ENCODE peak calls at places on chromosome 17, in eight cellular contexts. C is trophoblast cell, S is left ventricle myocardium inferior, N is left lung, O is neural progenitor cell, J is pancreas, D is cardiac muscle cell, Y is lung. Z is an unnamed sample.

GRCh38 chr17:81871387-81872120 is 417 bp upstream of the ARHGDIA start:
- DNase-seq in S (peak; percentile 95), J (peak; percentile 99), D (peak; percentile 92), N (peak; percentile 98), C (peak; percentile 92), Y (peak; percentile 95), O (peak; percentile 74), Z (peak; percentile 97)

GRCh38 chr17:3904486-3904885 is 11.6 kb upstream of the CAMKK1 start:
- DNase-seq in S (no peak), Y (no peak), D (no peak), C (no peak), N (no peak), O (no peak), J (no peak), Z (peak; percentile 67)

GRCh38 chr17:80899402-80900268 is 92.0 kb upstream of the CHMP6 start:
- DNase-seq in Y (peak; percentile 76), C (peak; percentile 44), J (peak; percentile 56), N (peak; percentile 59), D (peak; percentile 19), S (no peak), O (peak; percentile 51), Z (peak; percentile 96)

GRCh38 chr17:19317359-19318095 is 45.0 kb downstream of the B9D1 start:
- DNase-seq in S (peak; percentile 85), D (peak; percentile 72), Y (no peak), C (peak; percentile 73), J (peak; percentile 58), O (peak; percentile 87), N (peak; percentile 76), Z (peak; percentile 99)

GRCh38 chr17:68248199-68248825 is 469 bp downstream of the AMZ2 start:
- DNase-seq in Y (no peak), C (peak; percentile 56), O (no peak), N (no peak), D (peak; percentile 73), S (no peak), J (no peak), Z (no peak)

GRCh38 chr17:37791434-37791833 is 46.6 kb upstream of the HNF1B start:
- DNase-seq in S (no peak), N (no peak), C (peak; percentile 37), J (no peak), Y (no peak), D (peak; percentile 23), O (peak; percentile 37), Z (peak; percentile 70)

GRCh38 chr17:73815474-73815873 is 171.2 kb upstream of the SDK2 start:
- DNase-seq in S (no peak), N (no peak), C (no peak), J (no peak), D (no peak), O (peak; percentile 6), Y (no peak), Z (peak; percentile 68)

GRCh38 chr17:60134396-60135159 is 15.2 kb upstream of the CA4 start:
- DNase-seq in S (no peak), C (no peak), O (no peak), N (no peak), J (peak; percentile 13), D (peak; percentile 47), Y (no peak), Z (peak; percentile 39)

GRCh38 chr17:74453665-74454196 is 12.7 kb upstream of the CD300A start:
- DNase-seq in D (no peak), S (no peak), N (no peak), J (no peak), O (peak; percentile 97), Y (peak; percentile 87), C (no peak), Z (peak; percentile 99)

GRCh38 chr17:32558328-32558955 is 71.6 kb downstream of the CDK5R1 start:
- DNase-seq in J (no peak), C (no peak), O (no peak), S (no peak), Y (no peak), D (no peak), N (no peak), Z (peak; percentile 20)

GRCh38 chr17:17511971-17512858 is 16.0 kb upstream of the RASD1 start:
- DNase-seq in D (peak; percentile 88), J (peak; percentile 52), C (peak; percentile 14), O (no peak), Y (no peak), N (peak; percentile 55), S (peak; percentile 9), Z (no peak)

GRCh38 chr17:2158011-2158410 is 103.1 kb downstream of the HIC1 start:
- DNase-seq in Y (peak; percentile 55), J (no peak), O (no peak), C (peak; percentile 76), S (no peak), D (peak; percentile 98), N (no peak), Z (no peak)

GRCh38 chr17:33647976-33648375 is 354.9 kb upstream of the ASIC2 start:
- DNase-seq in Y (no peak), N (no peak), C (peak; percentile 59), S (no peak), O (peak; percentile 63), D (peak; percentile 7), J (no peak), Z (peak; percentile 71)

DNA sequence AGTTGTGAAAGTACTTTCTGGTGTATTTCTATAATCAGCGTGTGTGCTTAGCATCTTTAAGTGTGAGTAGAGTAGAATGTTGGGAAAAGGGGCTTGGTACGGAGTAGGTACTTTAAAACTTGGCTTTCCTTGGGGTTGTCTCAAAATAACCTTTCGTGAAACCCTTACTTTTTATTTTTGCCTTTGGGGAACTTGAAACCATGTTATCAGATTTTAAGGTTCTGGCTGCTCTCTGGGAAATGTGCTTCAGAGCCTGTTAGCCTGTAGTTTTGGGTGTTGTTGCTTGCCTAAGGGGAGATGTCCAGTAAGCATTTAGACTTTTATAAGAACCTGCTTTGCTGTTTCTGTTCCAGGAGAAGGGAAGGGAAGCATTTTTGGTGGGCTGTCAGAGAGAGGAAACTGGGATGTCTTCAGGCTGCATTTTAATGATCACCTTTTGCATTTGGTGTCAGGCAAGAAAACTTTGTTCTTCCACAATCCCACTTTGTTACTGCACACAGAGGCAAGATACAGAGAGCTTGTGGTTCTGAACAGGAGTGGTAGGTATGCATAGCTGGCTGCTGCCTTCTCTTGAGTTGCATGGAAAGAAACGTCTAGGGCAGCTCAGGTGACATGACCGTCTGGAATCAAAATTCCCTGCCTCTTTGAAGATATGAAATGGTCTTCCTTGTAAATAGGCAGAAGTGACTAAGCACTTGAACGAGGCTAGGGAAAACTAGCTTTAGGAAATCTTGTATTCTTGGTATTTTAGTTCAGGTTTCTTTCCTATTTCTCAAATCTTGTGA is 1.6 kb downstream of the RABEP1 start:
- DNase-seq in C (peak; percentile 83), O (peak; percentile 16), S (no peak), N (no peak), Y (no peak), D (peak; percentile 9), J (no peak), Z (no peak)
- H3K4me3 ChIP-seq in C (no peak overlapping the region), O (peak overlapping the region; percentile 80), S (peak overlapping the region; percentile 84), N (peak overlapping the region; percentile 64), Y (no peak overlapping the region), D (peak overlapping the region; percentile 95), J (peak overlapping the region; percentile 77), Z (peak overlapping the region; percentile 97)

DNA sequence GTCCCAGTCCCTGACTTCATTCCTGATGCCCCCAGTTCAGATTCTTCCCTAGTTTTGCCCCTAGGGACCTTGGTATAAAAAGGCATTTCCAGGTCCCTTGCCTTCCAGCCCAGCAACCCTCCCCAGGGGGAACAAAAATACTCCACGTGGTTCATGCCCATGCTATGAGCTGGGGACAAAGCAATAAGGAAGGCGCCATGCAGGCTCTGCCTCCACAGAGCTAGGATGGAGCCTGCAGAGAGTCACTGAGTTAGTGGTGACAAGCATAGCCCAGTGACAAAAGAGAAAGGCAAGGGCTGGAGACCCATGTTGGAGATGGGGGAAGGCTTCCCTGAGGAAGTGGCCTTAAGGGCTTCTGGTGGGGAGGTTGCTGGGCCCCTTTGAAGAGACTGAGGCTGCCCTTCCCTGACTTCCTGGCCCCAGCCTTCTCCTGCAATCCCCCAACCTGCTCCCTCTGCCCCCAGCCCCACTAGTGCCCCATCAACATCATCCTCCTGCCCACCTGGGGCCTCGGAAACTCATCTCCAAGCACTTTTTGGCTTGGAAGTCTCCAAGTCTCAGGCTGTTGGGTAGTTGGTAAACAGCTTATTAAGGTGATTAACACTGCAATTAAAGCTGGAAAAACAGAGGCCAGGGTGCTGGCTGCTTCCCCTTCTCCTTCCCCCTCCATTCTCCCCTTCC is 9.6 kb downstream of the DLX3 start:
- DNase-seq in N (no peak), J (no peak), S (no peak), O (peak; percentile 9), Y (no peak), D (no peak), C (no peak), Z (peak; percentile 67)
- H3K27me3 ChIP-seq in N (peaks cover 95% of the 10 kb centered on the region), J (no peaks in the 10 kb centered on the region), S (peaks cover 97% of the 10 kb centered on the region), O (peaks cover 50% of the 10 kb centered on the region), Y (peaks cover 6% of the 10 kb centered on the region), D (peaks cover 50% of the 10 kb centered on the region), C (no peaks in the 10 kb centered on the region), Z (peaks cover 48% of the 10 kb centered on the region)

GRCh38 chr17:42929497-42929844 is 28.9 kb downstream of the G6PC1 start:
- DNase-seq in C (no peak), S (no peak), D (no peak), N (no peak), J (no peak), Y (no peak), O (no peak), Z (no peak)

GRCh38 chr17:42924891-42925290 is 24.3 kb downstream of the G6PC1 start:
- DNase-seq in S (no peak), C (no peak), D (no peak), Y (no peak), O (no peak), J (no peak), N (no peak), Z (peak; percentile 56)

DNA sequence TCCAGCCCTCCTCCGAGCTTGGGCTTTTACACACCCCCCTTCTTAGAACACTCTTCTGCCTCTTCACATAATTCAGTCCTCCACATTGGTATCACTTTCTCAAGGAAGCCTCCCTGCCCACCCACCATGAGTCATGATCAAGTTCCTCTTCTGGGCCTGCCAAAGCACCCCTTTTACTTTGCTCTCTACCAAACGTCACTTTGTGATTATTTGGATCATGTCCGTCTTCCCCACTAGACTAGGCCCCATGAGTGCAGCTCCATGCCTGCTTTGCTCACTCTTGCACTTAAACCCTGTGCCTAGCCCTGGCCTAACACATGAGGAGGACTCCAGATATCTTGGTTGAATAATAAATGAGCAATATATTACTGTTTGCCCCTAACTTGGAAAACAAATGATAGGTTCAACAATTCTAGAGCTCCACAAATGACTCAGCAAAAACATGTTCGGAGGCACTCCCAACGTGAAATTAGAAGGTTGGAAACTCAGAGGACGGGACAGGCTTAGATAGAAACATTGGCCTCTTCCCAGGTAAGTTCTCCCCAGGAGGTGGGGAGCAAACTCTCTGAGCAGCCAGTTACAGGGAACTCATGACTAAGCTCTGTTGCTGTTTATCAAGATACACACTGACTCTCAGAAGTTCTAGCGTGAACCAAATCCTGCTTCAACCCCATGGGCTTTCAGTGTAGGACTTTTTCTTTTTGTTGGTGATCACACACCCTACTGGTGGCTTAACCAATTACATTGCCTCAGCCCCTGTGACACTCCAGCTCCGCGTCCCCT is 28.3 kb downstream of the G6PC1 start:
- DNase-seq in Y (peak; percentile 53), D (peak; percentile 90), C (peak; percentile 34), S (no peak), N (no peak), J (no peak), O (peak; percentile 61), Z (peak; percentile 86)
- H3K4me3 ChIP-seq in Y (no peak overlapping the region), D (no peak overlapping the region), C (no peak overlapping the region), S (no peak overlapping the region), N (no peak overlapping the region), J (no peak overlapping the region), O (no peak overlapping the region), Z (no peak overlapping the region)

DNA sequence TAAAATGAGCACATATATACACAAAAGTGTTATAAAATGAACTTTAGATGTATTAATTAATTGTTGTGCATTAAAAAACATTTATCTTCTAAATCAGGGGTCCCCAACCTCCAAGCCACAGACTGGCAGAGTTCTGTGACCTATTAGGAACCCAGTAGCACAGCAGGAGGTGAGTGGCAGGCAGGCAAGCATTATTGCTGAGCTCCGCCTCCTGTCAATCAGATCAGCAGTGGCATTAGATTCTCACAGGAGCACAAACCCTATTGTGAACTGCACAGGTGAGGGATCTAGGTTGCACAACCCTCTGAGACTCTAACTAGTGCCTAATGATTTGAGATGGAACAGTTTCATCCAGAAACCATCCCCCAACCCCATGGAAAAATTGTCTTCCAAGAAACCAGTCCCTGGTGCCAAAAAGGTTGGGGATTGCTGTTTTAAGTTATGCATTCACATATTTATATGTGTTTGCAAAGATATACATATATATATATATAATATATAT is 583.7 kb downstream of the KCNJ2 start:
- DNase-seq in D (no peak), O (peak; percentile 45), N (no peak), C (peak; percentile 26), S (no peak), J (no peak), Y (no peak), Z (peak; percentile 57)
- H3K27me3 ChIP-seq in D (no peaks in the 10 kb centered on the region), O (no peaks in the 10 kb centered on the region), N (no peaks in the 10 kb centered on the region), C (no peaks in the 10 kb centered on the region), S (no peaks in the 10 kb centered on the region), J (no peaks in the 10 kb centered on the region), Y (no peaks in the 10 kb centered on the region), Z (no peaks in the 10 kb centered on the region)